ENCODE peak calls at places on chromosomes 6 and 20, in seven cellular contexts. X is heart left ventricle, C is adrenal gland, W is RWPE1, N is breast epithelium, S is upper lobe of left lung, V is lower lobe of right lung. H is an unnamed sample.

GRCh38 chr20:10609276-10609675 is 64.5 kb downstream of the JAG1 start:
- DNase-seq in X (peak; percentile 78), C (peak; percentile 52), W (no peak), N (no peak), S (no peak), V (no peak), H (no peak)

GRCh38 chr6:32095338-32096086 is 13.6 kb downstream of the TNXB start:
- DNase-seq in X (no peak), C (no peak), W (no peak), N (no peak), S (no peak), V (no peak), H (no peak)

GRCh38 chr6:13044896-13045295 is 283.4 kb downstream of the TBC1D7 start:
- DNase-seq in X (no peak), C (no peak), W (no peak), N (no peak), S (no peak), V (no peak), H (no peak)

GRCh38 chr6:124970243-124970642 is 8.0 kb downstream of the RNF217 start:
- DNase-seq in X (no peak), C (no peak), W (no peak), N (no peak), S (no peak), V (no peak), H (no peak)

GRCh38 chr6:64838726-64839125 is 868.3 kb downstream of the EYS start:
- DNase-seq in X (no peak), C (no peak), W (no peak), N (no peak), S (no peak), V (no peak), H (no peak)

GRCh38 chr6:35725721-35726438 is 11.0 kb upstream of the ARMC12 start:
- DNase-seq in X (peak; percentile 86), C (peak; percentile 80), W (peak; percentile 46), N (peak; percentile 78), S (peak; percentile 93), V (peak; percentile 82), H (no peak)

GRCh38 chr6:154448448-154449096 is 61.9 kb downstream of the CNKSR3 start:
- DNase-seq in X (no peak), C (no peak), W (no peak), N (no peak), S (no peak), V (no peak), H (no peak)

GRCh38 chr6:141877275-141877983 is 255.3 kb upstream of the GJE1 start:
- DNase-seq in X (no peak), C (no peak), W (no peak), N (no peak), S (no peak), V (no peak), H (no peak)

GRCh38 chr20:43755390-43755789 is 28.6 kb upstream of the GTSF1L start:
- DNase-seq in X (no peak), C (no peak), W (no peak), N (no peak), S (no peak), V (no peak), H (no peak)

GRCh38 chr6:95357380-95358025 is 219.8 kb upstream of the MANEA start:
- DNase-seq in X (no peak), C (no peak), W (no peak), N (no peak), S (no peak), V (no peak), H (no peak)

GRCh38 chr20:57469418-57470211 is 55.3 kb downstream of the CTCFL start:
- DNase-seq in X (peak; percentile 84), C (no peak), W (no peak), N (no peak), S (no peak), V (no peak), H (no peak)

GRCh38 chr6:35007016-35007415 is 118.0 kb downstream of the ANKS1A start:
- DNase-seq in X (no peak), C (no peak), W (no peak), N (no peak), S (no peak), V (no peak), H (no peak)

GRCh38 chr6:152068622-152069261 is 261.3 kb downstream of the ESR1 start:
- DNase-seq in X (peak; percentile 37), C (no peak), W (no peak), N (no peak), S (no peak), V (no peak), H (no peak)

GRCh38 chr6:149567194-149567586 is 1.0 kb downstream of the GINM1 start:
- DNase-seq in X (no peak), C (no peak), W (no peak), N (no peak), S (no peak), V (no peak), H (no peak)

GRCh38 chr20:56439784-56440291 is 27.8 kb downstream of the CASS4 start:
- DNase-seq in X (peak; percentile 88), C (no peak), W (no peak), N (peak; percentile 82), S (peak; percentile 39), V (peak; percentile 56), H (no peak)

GRCh38 chr6:159174263-159174974 is 5.2 kb downstream of the FNDC1 start:
- DNase-seq in X (peak; percentile 73), C (peak; percentile 74), W (peak; percentile 67), N (peak; percentile 39), S (peak; percentile 70), V (peak; percentile 84), H (peak; percentile 57)

GRCh38 chr20:3711418-3712043 is 869 bp downstream of the SIGLEC1 start:
- DNase-seq in X (peak; percentile 5), C (no peak), W (no peak), N (no peak), S (no peak), V (no peak), H (no peak)

GRCh38 chr6:40999498-41000070 is 39.4 kb downstream of the UNC5CL start:
- DNase-seq in X (peak; percentile 67), C (peak; percentile 62), W (no peak), N (peak; percentile 24), S (peak; percentile 76), V (peak; percentile 66), H (no peak)

GRCh38 chr6:134725590-134725989 is 224.3 kb downstream of the ALDH8A1 start:
- DNase-seq in X (no peak), C (no peak), W (no peak), N (no peak), S (no peak), V (no peak), H (no peak)

GRCh38 chr6:35015476-35015875 is 125.7 kb downstream of the TCP11 start:
- DNase-seq in X (no peak), C (no peak), W (no peak), N (no peak), S (no peak), V (no peak), H (no peak)

GRCh38 chr20:3707508-3707899 is 4.9 kb downstream of the SIGLEC1 start:
- DNase-seq in X (no peak), C (no peak), W (no peak), N (no peak), S (no peak), V (no peak), H (no peak)

GRCh38 chr6:113457156-113457555 is 400.0 kb upstream of the MARCKS start:
- DNase-seq in X (no peak), C (peak; percentile 38), W (no peak), N (no peak), S (no peak), V (no peak), H (no peak)

DNA sequence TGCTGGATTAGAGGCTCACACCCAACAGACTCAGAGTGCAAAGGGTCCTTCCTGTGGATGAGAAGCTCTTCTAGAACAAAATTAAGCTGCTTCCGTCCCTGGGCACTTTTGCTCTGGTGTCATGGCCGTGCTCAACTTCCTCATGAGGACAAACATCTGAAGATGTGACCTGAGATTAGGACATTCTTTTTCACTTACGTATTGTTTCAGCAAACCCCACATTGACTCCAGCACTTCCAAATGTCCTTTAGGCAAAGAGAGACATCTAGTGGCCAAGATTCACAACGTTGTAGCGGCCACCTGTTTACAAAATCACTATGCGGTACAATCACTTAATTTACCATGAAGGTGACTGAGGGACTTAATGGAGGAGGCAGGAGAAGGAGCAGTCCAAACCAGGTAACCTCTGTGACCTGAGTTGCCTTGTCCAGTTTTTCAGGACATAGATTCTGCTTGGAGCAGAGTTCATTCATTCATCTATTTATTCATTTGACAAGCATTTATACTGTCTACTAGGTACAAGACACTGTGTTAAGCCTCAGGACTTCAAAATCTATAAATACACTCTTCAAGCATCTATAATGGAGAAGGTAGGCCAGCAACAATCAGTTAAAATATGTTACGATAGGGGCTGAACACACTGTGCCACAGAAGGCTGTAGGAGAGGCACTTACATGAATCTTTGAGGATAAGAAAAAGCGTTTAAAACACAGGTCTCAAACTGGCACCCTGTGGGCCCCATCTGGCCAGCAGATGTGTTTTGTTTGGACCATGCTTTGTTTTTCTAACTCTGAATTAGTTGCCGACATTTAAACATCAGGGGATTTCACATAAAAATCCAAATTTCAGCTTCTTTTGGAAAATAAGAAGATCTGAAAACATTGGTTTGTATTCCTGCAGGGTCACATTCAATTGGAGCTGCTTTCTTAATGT is 5.6 kb upstream of the ADGRF1 start:
- DNase-seq in X (peak; percentile 50), C (peak; percentile 34), W (peak; percentile 41), N (peak; percentile 69), S (peak; percentile 49), V (no peak), H (peak; percentile 52)
- H3K27ac ChIP-seq in X (peak overlapping the region; percentile 33), C (no peak overlapping the region), W (no peak overlapping the region), N (peak overlapping the region; percentile 27), S (peak overlapping the region; percentile 32), V (peak overlapping the region; percentile 3), H (no peak overlapping the region)

GRCh38 chr6:10552237-10552810 is 31.2 kb downstream of the GCNT2 start:
- DNase-seq in X (no peak), C (no peak), W (no peak), N (no peak), S (no peak), V (no peak), H (no peak)
- H3K27ac ChIP-seq in X (no peak overlapping the region), C (no peak overlapping the region), W (no peak overlapping the region), N (no peak overlapping the region), S (no peak overlapping the region), V (no peak overlapping the region), H (no peak overlapping the region)

GRCh38 chr6:43921548-43922422 is 151.8 kb downstream of the VEGFA start:
- DNase-seq in X (no peak), C (no peak), W (no peak), N (no peak), S (no peak), V (peak; percentile 32), H (no peak)
- H3K27ac ChIP-seq in X (no peak overlapping the region), C (no peak overlapping the region), W (no peak overlapping the region), N (no peak overlapping the region), S (no peak overlapping the region), V (no peak overlapping the region), H (no peak overlapping the region)

DNA sequence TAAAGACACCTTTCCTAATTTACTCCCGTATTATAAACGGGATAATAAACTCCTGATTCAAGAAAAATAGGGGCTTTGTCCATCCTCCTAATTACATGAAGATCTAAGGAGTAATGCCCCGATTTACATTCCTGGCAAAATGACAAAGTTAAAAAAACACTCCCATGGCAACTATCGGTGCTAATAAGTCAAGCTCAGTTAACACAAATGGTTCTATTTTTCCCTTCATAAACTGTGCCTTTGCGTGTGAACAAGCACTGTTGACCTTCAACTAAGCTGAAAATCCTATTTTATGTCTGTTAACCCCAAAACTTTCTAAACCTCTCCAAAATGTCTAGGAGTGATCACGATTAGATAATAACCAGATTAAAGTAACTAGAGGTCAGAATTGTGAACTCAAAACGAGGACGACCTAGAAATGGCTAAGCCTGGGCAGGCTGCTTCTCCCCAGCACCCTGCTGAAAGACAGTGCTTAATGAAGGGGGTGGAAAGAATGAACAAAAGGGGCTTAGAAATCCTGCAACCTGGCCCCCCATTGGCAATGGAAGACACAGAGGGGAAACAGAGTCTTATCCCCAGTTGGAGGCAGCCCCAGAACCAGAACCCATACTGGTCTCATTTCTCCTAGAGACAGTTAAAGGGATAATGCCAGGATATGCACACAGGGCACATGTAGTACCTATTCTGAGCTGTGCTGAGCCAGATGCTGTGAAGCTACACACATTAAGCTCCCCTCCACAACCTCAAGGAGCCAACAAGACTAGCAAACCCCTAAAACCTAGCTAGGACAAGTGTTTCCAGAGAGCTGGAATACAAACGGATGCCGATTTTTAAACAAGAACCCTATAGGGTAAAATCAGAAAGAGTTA is 23.0 kb downstream of the SLC23A2 start:
- DNase-seq in X (no peak), C (no peak), W (no peak), N (no peak), S (no peak), V (no peak), H (no peak)
- H3K27ac ChIP-seq in X (no peak overlapping the region), C (peak overlapping the region; percentile 18), W (no peak overlapping the region), N (no peak overlapping the region), S (no peak overlapping the region), V (no peak overlapping the region), H (no peak overlapping the region)

H was measured in CD4-positive, CD25-positive, alpha-beta regulatory T cell.